ENCODE peak calls at places on chromosome 22, in eight cellular contexts. One of them, this sample, is unnamed.

GRCh38 chr22:49229483-49230193 is 598.0 kb downstream of the BRD1 start:
- DNase-seq in colonic mucosa: no peak
- DNase-seq in body of pancreas: no peak
- DNase-seq in MM.1S: no peak
- DNase-seq in brain microvascular endothelial cell: no peak
- DNase-seq in pancreas: no peak
- DNase-seq in AG04450: no peak
- DNase-seq in stomach: no peak
- DNase-seq in this sample: no peak

GRCh38 chr22:39130892-39131855 is 21.3 kb downstream of the CBX7 start:
- DNase-seq in AG04450: no peak
- DNase-seq in body of pancreas: peak; percentile 10
- DNase-seq in pancreas: peak; percentile 12
- DNase-seq in colonic mucosa: no peak
- DNase-seq in stomach: no peak
- DNase-seq in MM.1S: no peak
- DNase-seq in brain microvascular endothelial cell: no peak
- DNase-seq in this sample: no peak

GRCh38 chr22:27116295-27116694 is 458.9 kb downstream of the MIAT start:
- DNase-seq in pancreas: no peak
- DNase-seq in MM.1S: no peak
- DNase-seq in AG04450: no peak
- DNase-seq in body of pancreas: no peak
- DNase-seq in colonic mucosa: no peak
- DNase-seq in stomach: no peak
- DNase-seq in brain microvascular endothelial cell: no peak
- DNase-seq in this sample: no peak

GRCh38 chr22:22571429-22571828 is 12.4 kb upstream of the PRAME start:
- DNase-seq in AG04450: no peak
- DNase-seq in colonic mucosa: no peak
- DNase-seq in body of pancreas: no peak
- DNase-seq in stomach: no peak
- DNase-seq in brain microvascular endothelial cell: no peak
- DNase-seq in pancreas: no peak
- DNase-seq in MM.1S: no peak
- DNase-seq in this sample: no peak

GRCh38 chr22:48782817-48783511 is 1044.7 kb downstream of the BRD1 start:
- DNase-seq in colonic mucosa: no peak
- DNase-seq in stomach: no peak
- DNase-seq in AG04450: no peak
- DNase-seq in MM.1S: no peak
- DNase-seq in brain microvascular endothelial cell: no peak
- DNase-seq in pancreas: no peak
- DNase-seq in body of pancreas: no peak
- DNase-seq in this sample: no peak

GRCh38 chr22:45577746-45578523 is 75.3 kb downstream of the FBLN1 start:
- DNase-seq in stomach: peak; percentile 84
- DNase-seq in MM.1S: peak; percentile 78
- DNase-seq in pancreas: peak; percentile 82
- DNase-seq in body of pancreas: peak; percentile 84
- DNase-seq in brain microvascular endothelial cell: peak; percentile 65
- DNase-seq in AG04450: peak; percentile 41
- DNase-seq in colonic mucosa: peak; percentile 86
- DNase-seq in this sample: peak; percentile 85

GRCh38 chr22:32380991-32381390 is 23.3 kb downstream of the RFPL3 start:
- DNase-seq in colonic mucosa: no peak
- DNase-seq in body of pancreas: no peak
- DNase-seq in AG04450: no peak
- DNase-seq in brain microvascular endothelial cell: no peak
- DNase-seq in stomach: no peak
- DNase-seq in MM.1S: no peak
- DNase-seq in pancreas: no peak
- DNase-seq in this sample: no peak

GRCh38 chr22:43320943-43321900 is 21.9 kb downstream of the SCUBE1 start:
- DNase-seq in MM.1S: no peak
- DNase-seq in AG04450: no peak
- DNase-seq in brain microvascular endothelial cell: no peak
- DNase-seq in pancreas: no peak
- DNase-seq in stomach: no peak
- DNase-seq in colonic mucosa: no peak
- DNase-seq in body of pancreas: no peak
- DNase-seq in this sample: no peak

GRCh38 chr22:43534916-43535315 is 123.1 kb downstream of the MPPED1 start:
- DNase-seq in body of pancreas: no peak
- DNase-seq in AG04450: no peak
- DNase-seq in stomach: peak; percentile 11
- DNase-seq in brain microvascular endothelial cell: no peak
- DNase-seq in colonic mucosa: no peak
- DNase-seq in pancreas: no peak
- DNase-seq in MM.1S: no peak
- DNase-seq in this sample: no peak

GRCh38 chr22:38316340-38317236 is 645 bp downstream of the CSNK1E start:
- DNase-seq in AG04450: no peak
- DNase-seq in colonic mucosa: peak; percentile 60
- DNase-seq in pancreas: peak; percentile 72
- DNase-seq in stomach: peak; percentile 66
- DNase-seq in body of pancreas: peak; percentile 71
- DNase-seq in brain microvascular endothelial cell: no peak
- DNase-seq in MM.1S: peak; percentile 31
- DNase-seq in this sample: peak; percentile 54

GRCh38 chr22:28012811-28013460 is 93.9 kb upstream of the PITPNB start:
- DNase-seq in AG04450: no peak
- DNase-seq in colonic mucosa: no peak
- DNase-seq in brain microvascular endothelial cell: no peak
- DNase-seq in pancreas: peak; percentile 29
- DNase-seq in stomach: no peak
- DNase-seq in body of pancreas: no peak
- DNase-seq in MM.1S: no peak
- DNase-seq in this sample: no peak

GRCh38 chr22:38694945-38695344 is 5.8 kb downstream of the JOSD1 start:
- DNase-seq in MM.1S: no peak
- DNase-seq in brain microvascular endothelial cell: no peak
- DNase-seq in stomach: no peak
- DNase-seq in body of pancreas: no peak
- DNase-seq in pancreas: no peak
- DNase-seq in colonic mucosa: no peak
- DNase-seq in AG04450: no peak
- DNase-seq in this sample: no peak

GRCh38 chr22:44931077-44931540 is 78.7 kb downstream of the PHF21B start:
- DNase-seq in AG04450: no peak
- DNase-seq in colonic mucosa: no peak
- DNase-seq in MM.1S: no peak
- DNase-seq in pancreas: no peak
- DNase-seq in stomach: no peak
- DNase-seq in brain microvascular endothelial cell: no peak
- DNase-seq in body of pancreas: no peak
- DNase-seq in this sample: no peak

GRCh38 chr22:21755855-21756284 is 20.3 kb upstream of the YPEL1 start:
- DNase-seq in stomach: no peak
- DNase-seq in MM.1S: no peak
- DNase-seq in body of pancreas: no peak
- DNase-seq in brain microvascular endothelial cell: peak; percentile 92
- DNase-seq in AG04450: peak; percentile 42
- DNase-seq in pancreas: no peak
- DNase-seq in colonic mucosa: no peak
- DNase-seq in this sample: no peak

GRCh38 chr22:35410663-35411034 is 10.7 kb downstream of the MCM5 start:
- DNase-seq in colonic mucosa: no peak
- DNase-seq in AG04450: no peak
- DNase-seq in pancreas: no peak
- DNase-seq in MM.1S: no peak
- DNase-seq in stomach: no peak
- DNase-seq in brain microvascular endothelial cell: no peak
- DNase-seq in body of pancreas: no peak
- DNase-seq in this sample: no peak

DNA sequence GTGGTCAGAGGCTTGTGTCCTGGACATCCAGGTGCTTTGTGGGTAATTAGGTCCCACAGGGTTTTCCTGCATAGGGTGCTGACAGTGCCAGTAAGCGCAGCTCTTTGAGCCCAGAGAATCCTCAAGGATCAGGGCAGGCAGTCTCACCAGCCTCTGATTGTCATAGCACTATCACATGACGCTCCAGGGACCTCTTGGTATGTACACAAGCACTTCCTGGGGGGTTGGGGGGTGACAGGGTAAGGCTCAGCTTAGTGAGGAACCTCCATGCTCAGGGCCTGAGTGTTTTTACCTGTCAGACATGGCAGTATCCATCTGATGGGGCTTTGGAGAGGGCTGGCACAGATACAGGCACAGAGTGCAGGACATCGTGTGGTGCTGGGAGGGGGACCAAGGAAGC is 27.9 kb upstream of the SUSD2 start:
- DNase-seq in brain microvascular endothelial cell: peak; percentile 31
- DNase-seq in colonic mucosa: no peak
- DNase-seq in MM.1S: no peak
- DNase-seq in stomach: no peak
- DNase-seq in pancreas: no peak
- DNase-seq in body of pancreas: no peak
- DNase-seq in AG04450: no peak
- DNase-seq in this sample: peak; percentile 58
- H3K27ac ChIP-seq in brain microvascular endothelial cell: no peak overlapping the region
- H3K27ac ChIP-seq in colonic mucosa: peak overlapping the region; percentile 41
- H3K27ac ChIP-seq in MM.1S: peak overlapping the region; percentile 14
- H3K27ac ChIP-seq in stomach: peak overlapping the region; percentile 68
- H3K27ac ChIP-seq in pancreas: no peak overlapping the region
- H3K27ac ChIP-seq in body of pancreas: no peak overlapping the region
- H3K27ac ChIP-seq in AG04450: peak overlapping the region; percentile 39
- H3K27ac ChIP-seq in this sample: peak overlapping the region; percentile 63

DNA sequence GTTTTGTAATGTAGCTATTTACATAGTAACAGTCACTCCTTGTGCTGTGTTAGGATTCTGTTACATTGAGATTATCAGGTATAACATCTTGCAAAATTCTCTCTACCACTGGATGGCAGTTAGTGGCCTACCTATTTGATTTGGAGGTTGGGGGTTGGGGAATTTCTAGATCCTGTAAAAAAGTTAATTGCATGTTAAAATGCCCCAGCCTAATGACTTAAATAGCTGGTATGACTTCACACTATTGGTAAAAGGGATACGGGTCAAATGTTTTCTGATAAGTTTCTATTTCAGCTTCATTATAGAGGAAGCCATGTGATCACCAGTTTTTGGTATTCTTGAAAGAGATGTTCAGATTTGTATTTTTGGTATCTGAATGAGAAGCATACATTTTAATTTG is 2.8 kb downstream of the GRK3 start:
- DNase-seq in colonic mucosa: no peak
- DNase-seq in body of pancreas: no peak
- DNase-seq in pancreas: no peak
- DNase-seq in stomach: no peak
- DNase-seq in AG04450: no peak
- DNase-seq in MM.1S: no peak
- DNase-seq in brain microvascular endothelial cell: no peak
- DNase-seq in this sample: no peak
- TF ChIP-seq CTCF in colonic mucosa: no peak
- TF ChIP-seq CTCF in body of pancreas: no peak
- TF ChIP-seq CTCF in pancreas: no peak
- TF ChIP-seq CTCF in stomach: no peak
- TF ChIP-seq CTCF in AG04450: no peak
- TF ChIP-seq CTCF in MM.1S: no peak
- TF ChIP-seq CTCF in brain microvascular endothelial cell: no peak
- TF ChIP-seq CTCF in this sample: no peak

DNA sequence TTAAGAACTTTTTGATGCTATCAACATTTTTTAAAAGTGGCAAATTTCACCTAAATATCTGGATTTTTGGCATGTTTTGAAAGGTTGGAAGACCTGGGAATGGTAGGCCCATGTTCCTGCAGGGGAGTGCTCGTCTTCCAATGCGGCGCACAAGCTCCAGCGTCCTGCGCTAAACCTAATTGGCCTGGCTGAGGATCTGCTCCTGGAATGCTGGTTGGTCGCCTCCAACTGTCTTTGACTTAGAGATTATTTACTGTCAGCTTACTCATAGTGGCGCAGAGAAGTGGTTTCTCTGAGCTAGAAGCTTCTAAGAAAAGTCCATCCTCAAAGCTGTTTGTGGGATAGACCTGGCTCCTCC is 615 bp upstream of the LIMK2 start:
- DNase-seq in brain microvascular endothelial cell: no peak
- DNase-seq in colonic mucosa: no peak
- DNase-seq in MM.1S: no peak
- DNase-seq in pancreas: no peak
- DNase-seq in body of pancreas: no peak
- DNase-seq in AG04450: no peak
- DNase-seq in stomach: no peak
- DNase-seq in this sample: no peak
- H3K4me3 ChIP-seq in brain microvascular endothelial cell: peak overlapping the region; percentile 35
- H3K4me3 ChIP-seq in colonic mucosa: no peak overlapping the region
- H3K4me3 ChIP-seq in MM.1S: peak overlapping the region; percentile 98
- H3K4me3 ChIP-seq in pancreas: no peak overlapping the region
- H3K4me3 ChIP-seq in body of pancreas: no peak overlapping the region
- H3K4me3 ChIP-seq in AG04450: peak overlapping the region; percentile 40
- H3K4me3 ChIP-seq in stomach: peak overlapping the region; percentile 85
- H3K4me3 ChIP-seq in this sample: peak overlapping the region; percentile 99

GRCh38 chr22:40240671-40241070 is 62.9 kb downstream of the TNRC6B start:
- DNase-seq in AG04450: no peak
- DNase-seq in pancreas: no peak
- DNase-seq in colonic mucosa: no peak
- DNase-seq in body of pancreas: no peak
- DNase-seq in MM.1S: no peak
- DNase-seq in brain microvascular endothelial cell: no peak
- DNase-seq in stomach: no peak
- DNase-seq in this sample: peak; percentile 46

GRCh38 chr22:40238425-40239344 is 61.0 kb downstream of the TNRC6B start:
- DNase-seq in stomach: peak; percentile 33
- DNase-seq in body of pancreas: no peak
- DNase-seq in MM.1S: no peak
- DNase-seq in pancreas: no peak
- DNase-seq in AG04450: peak; percentile 11
- DNase-seq in colonic mucosa: no peak
- DNase-seq in brain microvascular endothelial cell: peak; percentile 85
- DNase-seq in this sample: no peak

GRCh38 chr22:40239345-40239683 is 61.6 kb downstream of the TNRC6B start:
- DNase-seq in stomach: no peak
- DNase-seq in brain microvascular endothelial cell: no peak
- DNase-seq in MM.1S: no peak
- DNase-seq in colonic mucosa: no peak
- DNase-seq in pancreas: no peak
- DNase-seq in body of pancreas: no peak
- DNase-seq in AG04450: no peak
- DNase-seq in this sample: no peak

GRCh38 chr22:40240160-40240559 is 62.4 kb downstream of the TNRC6B start:
- DNase-seq in body of pancreas: no peak
- DNase-seq in colonic mucosa: no peak
- DNase-seq in brain microvascular endothelial cell: no peak
- DNase-seq in pancreas: no peak
- DNase-seq in stomach: no peak
- DNase-seq in MM.1S: no peak
- DNase-seq in AG04450: no peak
- DNase-seq in this sample: no peak

DNA sequence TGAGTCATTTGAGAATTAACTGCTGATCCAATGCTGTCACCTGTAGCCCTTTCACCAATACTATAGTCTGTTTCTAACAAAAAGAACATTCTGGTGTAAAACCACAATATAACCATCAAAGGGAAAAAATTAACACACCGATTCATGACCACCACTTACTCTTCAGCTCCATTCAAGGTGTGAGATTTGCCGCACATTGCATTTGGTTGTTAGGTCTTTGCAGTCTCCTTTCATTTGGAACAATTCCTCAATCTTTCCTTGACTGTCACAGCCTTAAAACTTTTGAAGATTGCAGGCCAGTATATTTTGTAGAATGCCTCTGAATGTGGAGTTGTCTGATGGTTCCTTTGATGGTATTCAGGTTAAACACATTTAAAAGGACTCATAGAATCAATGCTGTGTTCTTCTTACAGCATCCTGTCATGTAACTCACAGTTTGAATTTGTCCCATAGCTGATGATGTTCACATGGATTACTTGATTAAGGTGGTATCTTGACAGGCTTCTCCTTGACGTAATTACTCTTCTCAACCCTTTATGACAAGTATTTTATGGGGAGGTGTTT is 63.6 kb downstream of the TNRC6B start:
- DNase-seq in AG04450: no peak
- DNase-seq in stomach: no peak
- DNase-seq in brain microvascular endothelial cell: no peak
- DNase-seq in body of pancreas: no peak
- DNase-seq in MM.1S: no peak
- DNase-seq in colonic mucosa: no peak
- DNase-seq in pancreas: no peak
- DNase-seq in this sample: no peak
- H3K27ac ChIP-seq in AG04450: no peak overlapping the region
- H3K27ac ChIP-seq in stomach: no peak overlapping the region
- H3K27ac ChIP-seq in brain microvascular endothelial cell: no peak overlapping the region
- H3K27ac ChIP-seq in body of pancreas: no peak overlapping the region
- H3K27ac ChIP-seq in MM.1S: no peak overlapping the region
- H3K27ac ChIP-seq in colonic mucosa: no peak overlapping the region
- H3K27ac ChIP-seq in pancreas: no peak overlapping the region
- H3K27ac ChIP-seq in this sample: no peak overlapping the region